ENCODE peak calls at places on chromosomes 12 and 14, in six cellular contexts. I, D, U, Q, K and A are unnamed samples.

GRCh38 chr12:8681129-8681902 is 16.5 kb upstream of the RIMKLB start:
- DNase-seq in D (no peak), I (no peak), K (no peak), U (no peak), Q (no peak), A (no peak)

GRCh38 chr12:94616217-94616729 is 34.1 kb downstream of the TMCC3 start:
- DNase-seq in U (peak), I (peak), Q (peak), K (no peak), D (no peak), A (peak)

GRCh38 chr14:32977913-32978312 is 39.2 kb downstream of the NPAS3 start:
- DNase-seq in D (no peak), I (no peak), Q (no peak), U (no peak), K (no peak), A (no peak)

GRCh38 chr14:31057701-31058364 is 31.7 kb upstream of the STRN3 start:
- DNase-seq in Q (no peak), D (no peak), K (no peak), I (no peak), U (no peak), A (no peak)

GRCh38 chr12:88743946-88744685 is 163.8 kb upstream of the KITLG start:
- DNase-seq in Q (no peak), D (no peak), K (no peak), I (no peak), U (no peak), A (no peak)

GRCh38 chr14:54976316-54976715 is 50.6 kb downstream of the WDHD1 start:
- DNase-seq in U (no peak), K (no peak), I (peak), D (no peak), Q (peak), A (no peak)

GRCh38 chr14:22926316-22926715 is 2.9 kb downstream of the PRMT5 start:
- DNase-seq in U (no peak), K (no peak), Q (no peak), I (peak), D (no peak), A (no peak)

GRCh38 chr14:69586420-69586819 is 11.7 kb upstream of the CCDC177 start:
- DNase-seq in I (no peak), K (no peak), U (no peak), D (no peak), Q (no peak), A (no peak)

GRCh38 chr14:77950371-77950770 is 150.5 kb downstream of the ADCK1 start:
- DNase-seq in K (no peak), Q (no peak), D (no peak), U (no peak), I (no peak), A (peak)

GRCh38 chr12:18570543-18570942 is 167.3 kb downstream of the PLCZ1 start:
- DNase-seq in U (no peak), D (no peak), K (peak), Q (no peak), I (no peak), A (no peak)